ENCODE peak calls at places on chromosomes 16 and 17, in ten cellular contexts. One of them, this sample, is unnamed. For H3K4me1 and H3K9me3, the result is how much of the 10 kb centered on the place peaks cover.

GRCh38 chr16:6020162-6020980 is 922.8 kb upstream of the EEF2KMT start:
- DNase-seq in transverse colon: no peak
- DNase-seq in prostate gland: no peak
- DNase-seq in HCT116: no peak
- DNase-seq in stomach: no peak
- DNase-seq in K562: no peak
- DNase-seq in breast epithelium: no peak
- DNase-seq in upper lobe of left lung: no peak
- DNase-seq in GM12878: no peak
- DNase-seq in esophagus muscularis mucosa: no peak
- DNase-seq in this sample: no peak

GRCh38 chr17:65473363-65473762 is 88.1 kb downstream of the AXIN2 start:
- DNase-seq in transverse colon: no peak
- DNase-seq in prostate gland: no peak
- DNase-seq in HCT116: no peak
- DNase-seq in stomach: no peak
- DNase-seq in K562: no peak
- DNase-seq in breast epithelium: no peak
- DNase-seq in upper lobe of left lung: no peak
- DNase-seq in GM12878: no peak
- DNase-seq in esophagus muscularis mucosa: no peak
- DNase-seq in this sample: no peak

GRCh38 chr17:82823004-82823403 is 16.8 kb downstream of the ZNF750 start:
- DNase-seq in transverse colon: no peak
- DNase-seq in prostate gland: no peak
- DNase-seq in HCT116: no peak
- DNase-seq in stomach: no peak
- DNase-seq in K562: peak
- DNase-seq in breast epithelium: no peak
- DNase-seq in upper lobe of left lung: no peak
- DNase-seq in GM12878: no peak
- DNase-seq in esophagus muscularis mucosa: no peak
- DNase-seq in this sample: no peak

GRCh38 chr16:58507195-58507962 is 7.4 kb downstream of the NDRG4 start:
- DNase-seq in transverse colon: no peak
- DNase-seq in prostate gland: no peak
- DNase-seq in HCT116: no peak
- DNase-seq in stomach: peak
- DNase-seq in K562: no peak
- DNase-seq in breast epithelium: peak
- DNase-seq in upper lobe of left lung: no peak
- DNase-seq in GM12878: no peak
- DNase-seq in esophagus muscularis mucosa: no peak
- DNase-seq in this sample: no peak

GRCh38 chr17:55496094-55496881 is 15.0 kb downstream of the SMIM36 start:
- DNase-seq in transverse colon: peak
- DNase-seq in prostate gland: no peak
- DNase-seq in HCT116: no peak
- DNase-seq in stomach: no peak
- DNase-seq in K562: no peak
- DNase-seq in breast epithelium: no peak
- DNase-seq in upper lobe of left lung: no peak
- DNase-seq in GM12878: no peak
- DNase-seq in esophagus muscularis mucosa: no peak
- DNase-seq in this sample: no peak

GRCh38 chr17:694239-694638 is 20.4 kb downstream of the VPS53 start:
- DNase-seq in transverse colon: no peak
- DNase-seq in prostate gland: no peak
- DNase-seq in HCT116: no peak
- DNase-seq in stomach: no peak
- DNase-seq in K562: no peak
- DNase-seq in breast epithelium: no peak
- DNase-seq in upper lobe of left lung: no peak
- DNase-seq in GM12878: no peak
- DNase-seq in esophagus muscularis mucosa: no peak
- DNase-seq in this sample: peak

GRCh38 chr17:79183221-79184158 is 108.9 kb downstream of the ENGASE start:
- DNase-seq in transverse colon: no peak
- DNase-seq in prostate gland: no peak
- DNase-seq in HCT116: no peak
- DNase-seq in stomach: no peak
- DNase-seq in K562: no peak
- DNase-seq in breast epithelium: no peak
- DNase-seq in upper lobe of left lung: no peak
- DNase-seq in GM12878: no peak
- DNase-seq in esophagus muscularis mucosa: no peak
- DNase-seq in this sample: no peak

GRCh38 chr17:2975469-2975958 is 87.9 kb downstream of the OR1D5 start:
- DNase-seq in transverse colon: peak
- DNase-seq in prostate gland: peak
- DNase-seq in HCT116: peak
- DNase-seq in stomach: peak
- DNase-seq in K562: no peak
- DNase-seq in breast epithelium: no peak
- DNase-seq in upper lobe of left lung: peak
- DNase-seq in GM12878: no peak
- DNase-seq in esophagus muscularis mucosa: peak
- DNase-seq in this sample: no peak

GRCh38 chr17:38724337-38724988 is 5.7 kb upstream of the CISD3 start:
- DNase-seq in transverse colon: peak
- DNase-seq in prostate gland: no peak
- DNase-seq in HCT116: no peak
- DNase-seq in stomach: peak
- DNase-seq in K562: no peak
- DNase-seq in breast epithelium: no peak
- DNase-seq in upper lobe of left lung: no peak
- DNase-seq in GM12878: no peak
- DNase-seq in esophagus muscularis mucosa: no peak
- DNase-seq in this sample: no peak

GRCh38 chr17:4679652-4680051 is 24.3 kb downstream of the PELP1 start:
- DNase-seq in transverse colon: no peak
- DNase-seq in prostate gland: no peak
- DNase-seq in HCT116: peak
- DNase-seq in stomach: no peak
- DNase-seq in K562: no peak
- DNase-seq in breast epithelium: no peak
- DNase-seq in upper lobe of left lung: no peak
- DNase-seq in GM12878: no peak
- DNase-seq in esophagus muscularis mucosa: no peak
- DNase-seq in this sample: no peak

GRCh38 chr17:72370819-72371218 is 250.0 kb downstream of the SOX9 start:
- DNase-seq in transverse colon: no peak
- DNase-seq in prostate gland: no peak
- DNase-seq in HCT116: no peak
- DNase-seq in stomach: no peak
- DNase-seq in K562: peak
- DNase-seq in breast epithelium: no peak
- DNase-seq in upper lobe of left lung: no peak
- DNase-seq in GM12878: no peak
- DNase-seq in esophagus muscularis mucosa: no peak
- DNase-seq in this sample: no peak

GRCh38 chr17:82458885-82459424 is 414 bp downstream of the NARF start:
- DNase-seq in transverse colon: peak
- DNase-seq in prostate gland: no peak
- DNase-seq in HCT116: no peak
- DNase-seq in stomach: peak
- DNase-seq in K562: no peak
- DNase-seq in breast epithelium: no peak
- DNase-seq in upper lobe of left lung: peak
- DNase-seq in GM12878: no peak
- DNase-seq in esophagus muscularis mucosa: no peak
- DNase-seq in this sample: no peak

GRCh38 chr17:74361613-74362391 is at the start of gene BTBD17:
- DNase-seq in transverse colon: peak
- DNase-seq in prostate gland: peak
- DNase-seq in HCT116: no peak
- DNase-seq in stomach: peak
- DNase-seq in K562: peak
- DNase-seq in breast epithelium: no peak
- DNase-seq in upper lobe of left lung: peak
- DNase-seq in GM12878: no peak
- DNase-seq in esophagus muscularis mucosa: no peak
- DNase-seq in this sample: no peak

GRCh38 chr17:21460358-21460757 is 84.2 kb downstream of the KCNJ12 start:
- DNase-seq in transverse colon: no peak
- DNase-seq in prostate gland: no peak
- DNase-seq in HCT116: no peak
- DNase-seq in stomach: no peak
- DNase-seq in K562: no peak
- DNase-seq in breast epithelium: no peak
- DNase-seq in upper lobe of left lung: no peak
- DNase-seq in GM12878: no peak
- DNase-seq in esophagus muscularis mucosa: no peak
- DNase-seq in this sample: no peak

DNA sequence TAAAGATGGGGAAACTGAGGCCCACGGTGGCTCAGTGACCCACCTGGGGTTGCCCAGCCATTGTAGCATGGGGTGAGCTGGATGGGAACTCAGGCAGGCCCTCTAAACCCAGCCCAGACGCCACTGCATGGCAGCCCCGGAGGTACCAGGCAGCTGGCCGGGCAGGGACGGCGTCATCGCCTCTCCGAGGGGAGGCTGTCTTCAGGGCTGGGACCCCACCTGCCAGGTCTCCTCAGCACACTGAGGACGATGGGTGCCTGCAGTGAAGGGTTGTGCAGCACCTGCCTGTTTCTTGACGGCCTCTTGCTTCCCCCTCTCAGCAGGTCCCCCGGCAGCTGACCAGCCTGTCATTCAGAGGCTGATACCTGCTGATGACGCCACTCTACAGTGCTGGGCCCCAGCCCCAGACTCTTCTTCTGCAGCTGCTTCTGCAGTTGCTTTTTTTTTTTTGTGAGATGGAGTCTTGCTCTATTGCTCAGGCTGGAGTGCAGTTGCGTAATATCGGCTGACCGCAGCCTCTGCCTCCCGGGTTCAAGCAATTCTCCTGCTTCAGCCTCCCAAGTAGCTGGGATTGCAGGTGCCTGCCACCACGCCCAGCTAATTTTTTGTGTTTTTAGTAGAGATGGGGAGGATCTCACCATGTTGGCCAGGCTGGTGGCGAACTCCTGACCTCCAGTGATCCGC is 24.7 kb downstream of the RNF213 start:
- DNase-seq in transverse colon: no peak
- DNase-seq in prostate gland: no peak
- DNase-seq in HCT116: no peak
- DNase-seq in stomach: no peak
- DNase-seq in K562: no peak
- DNase-seq in breast epithelium: no peak
- DNase-seq in upper lobe of left lung: no peak
- DNase-seq in GM12878: no peak
- DNase-seq in esophagus muscularis mucosa: no peak
- DNase-seq in this sample: no peak
- H3K4me1 ChIP-seq in transverse colon: under half
- H3K4me1 ChIP-seq in prostate gland: under half
- H3K4me1 ChIP-seq in HCT116: under half
- H3K4me1 ChIP-seq in stomach: under half
- H3K4me1 ChIP-seq in K562: under half
- H3K4me1 ChIP-seq in breast epithelium: under half
- H3K4me1 ChIP-seq in upper lobe of left lung: under half
- H3K4me1 ChIP-seq in GM12878: under half
- H3K4me1 ChIP-seq in esophagus muscularis mucosa: under half
- H3K4me1 ChIP-seq in this sample: under half

DNA sequence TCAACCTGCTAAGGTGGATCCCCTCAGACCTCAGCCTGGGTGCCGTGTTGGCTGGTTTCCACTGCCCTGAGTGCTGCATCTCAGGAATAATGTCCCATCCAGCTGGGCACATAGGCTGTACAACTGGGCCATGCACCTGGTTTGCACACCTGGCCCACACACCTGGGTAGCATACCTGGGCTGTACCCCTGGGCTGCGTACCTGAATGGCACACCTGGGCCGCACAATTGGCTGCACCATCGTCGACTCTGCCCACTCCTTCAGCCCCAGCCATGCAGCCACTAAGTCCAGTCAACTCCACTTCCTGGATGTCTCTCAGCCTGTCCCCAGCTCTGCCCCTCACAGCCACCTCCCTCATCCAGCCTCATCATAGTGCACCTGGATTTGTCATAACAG is 7.9 kb downstream of the SLC5A10 start:
- DNase-seq in transverse colon: no peak
- DNase-seq in prostate gland: no peak
- DNase-seq in HCT116: no peak
- DNase-seq in stomach: no peak
- DNase-seq in K562: no peak
- DNase-seq in breast epithelium: no peak
- DNase-seq in upper lobe of left lung: no peak
- DNase-seq in GM12878: no peak
- DNase-seq in esophagus muscularis mucosa: no peak
- DNase-seq in this sample: no peak
- TF ChIP-seq POLR2AphosphoS5 in transverse colon: no peak
- TF ChIP-seq POLR2AphosphoS5 in prostate gland: no peak
- TF ChIP-seq POLR2AphosphoS5 in HCT116: no peak
- TF ChIP-seq POLR2AphosphoS5 in stomach: no peak
- TF ChIP-seq POLR2AphosphoS5 in K562: no peak
- TF ChIP-seq POLR2AphosphoS5 in breast epithelium: no peak
- TF ChIP-seq POLR2AphosphoS5 in upper lobe of left lung: no peak
- TF ChIP-seq POLR2AphosphoS5 in GM12878: no peak
- TF ChIP-seq POLR2AphosphoS5 in esophagus muscularis mucosa: no peak
- TF ChIP-seq POLR2AphosphoS5 in this sample: no peak

DNA sequence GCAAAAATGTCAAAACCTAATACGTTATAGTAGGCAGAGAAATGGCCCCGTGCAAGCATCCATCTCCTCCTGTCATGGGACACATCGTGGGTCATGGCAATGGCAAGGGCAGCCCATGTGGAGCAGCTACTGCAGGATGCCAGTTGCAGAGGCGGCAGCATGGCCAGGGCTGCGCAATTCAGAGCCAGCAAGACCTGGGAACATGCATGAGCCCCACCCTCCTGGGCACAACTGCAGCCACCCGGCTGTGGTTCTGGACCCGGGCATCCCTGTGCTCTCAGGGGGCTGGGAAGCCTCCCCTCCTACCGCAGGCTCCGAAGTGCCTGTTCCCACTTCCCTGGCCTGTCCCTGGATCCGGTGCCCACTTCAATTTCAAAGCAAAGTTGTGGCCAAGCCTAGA is 203.6 kb downstream of the CPPED1 start:
- DNase-seq in transverse colon: no peak
- DNase-seq in prostate gland: no peak
- DNase-seq in HCT116: no peak
- DNase-seq in stomach: no peak
- DNase-seq in K562: no peak
- DNase-seq in breast epithelium: no peak
- DNase-seq in upper lobe of left lung: no peak
- DNase-seq in GM12878: no peak
- DNase-seq in esophagus muscularis mucosa: no peak
- DNase-seq in this sample: no peak
- H3K9me3 ChIP-seq in transverse colon: under half
- H3K9me3 ChIP-seq in prostate gland: under half
- H3K9me3 ChIP-seq in HCT116: under half
- H3K9me3 ChIP-seq in stomach: under half
- H3K9me3 ChIP-seq in K562: under half
- H3K9me3 ChIP-seq in breast epithelium: under half
- H3K9me3 ChIP-seq in upper lobe of left lung: under half
- H3K9me3 ChIP-seq in GM12878: under half
- H3K9me3 ChIP-seq in esophagus muscularis mucosa: under half
- H3K9me3 ChIP-seq in this sample: under half

DNA sequence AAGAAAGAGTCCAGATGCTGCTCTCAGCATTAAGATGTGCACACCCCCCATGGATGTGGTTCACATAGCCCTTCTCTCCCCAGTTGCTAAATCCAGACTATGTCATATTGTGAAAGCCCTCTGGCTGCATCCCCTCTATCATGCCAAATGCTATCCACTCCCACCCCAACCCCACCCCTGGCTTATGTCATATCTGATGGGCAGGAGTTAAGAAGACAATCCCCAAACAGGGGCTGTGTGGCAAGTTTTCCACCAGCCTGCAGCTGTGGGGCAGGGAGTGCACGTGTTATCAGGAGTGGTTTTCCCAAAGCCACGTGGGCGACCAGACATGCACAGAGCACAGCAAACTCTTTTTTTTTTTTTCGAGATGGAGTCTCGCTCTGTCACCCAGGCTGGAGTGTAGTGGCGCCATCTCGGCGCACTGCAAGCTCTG is 10.0 kb downstream of the FAM117A start:
- DNase-seq in transverse colon: no peak
- DNase-seq in prostate gland: no peak
- DNase-seq in HCT116: no peak
- DNase-seq in stomach: no peak
- DNase-seq in K562: peak
- DNase-seq in breast epithelium: no peak
- DNase-seq in upper lobe of left lung: no peak
- DNase-seq in GM12878: no peak
- DNase-seq in esophagus muscularis mucosa: no peak
- DNase-seq in this sample: no peak
- H3K4me1 ChIP-seq in transverse colon: under half
- H3K4me1 ChIP-seq in prostate gland: under half
- H3K4me1 ChIP-seq in HCT116: under half
- H3K4me1 ChIP-seq in stomach: under half
- H3K4me1 ChIP-seq in K562: under half
- H3K4me1 ChIP-seq in breast epithelium: under half
- H3K4me1 ChIP-seq in upper lobe of left lung: under half
- H3K4me1 ChIP-seq in GM12878: under half
- H3K4me1 ChIP-seq in esophagus muscularis mucosa: under half
- H3K4me1 ChIP-seq in this sample: under half